ENCODE peak calls at places on chromosomes 7 and 10, in five cellular contexts. E, G, V, A and L are unnamed samples.

GRCh38 chr7:127477285-127478039 is 85.0 kb upstream of the ZNF800 start:
- DNase-seq in E (no peak), G (no peak), V (no peak), A (no peak), L (no peak)

GRCh38 chr10:120492366-120492765 is 35.3 kb downstream of the PLPP4 start:
- DNase-seq in E (no peak), G (no peak), V (no peak), A (no peak), L (no peak)

GRCh38 chr7:52547301-52547920 is 488.0 kb upstream of the POM121L12 start:
- DNase-seq in E (no peak), G (no peak), V (no peak), A (no peak), L (peak; percentile 74)

GRCh38 chr10:71970869-71971268 is 6.7 kb downstream of the CHST3 start:
- DNase-seq in E (no peak), G (no peak), V (no peak), A (no peak), L (no peak)

GRCh38 chr10:77637986-77638765 is 568 bp upstream of the KCNMA1 start:
- DNase-seq in E (peak; percentile 52), G (no peak), V (peak; percentile 65), A (no peak), L (peak; percentile 25)

GRCh38 chr10:71771821-71772617 is 1.3 kb downstream of the VSIR start:
- DNase-seq in E (peak; percentile 67), G (no peak), V (no peak), A (peak; percentile 79), L (peak; percentile 80)

GRCh38 chr10:15802375-15802949 is 57.8 kb downstream of the MINDY3 start:
- DNase-seq in E (no peak), G (no peak), V (no peak), A (no peak), L (no peak)

GRCh38 chr10:103766751-103767509 is 88.4 kb downstream of the SH3PXD2A start:
- DNase-seq in E (no peak), G (no peak), V (no peak), A (no peak), L (no peak)

GRCh38 chr7:52586704-52587103 is 448.7 kb upstream of the POM121L12 start:
- DNase-seq in E (no peak), G (no peak), V (peak; percentile 7), A (no peak), L (no peak)

GRCh38 chr10:5981529-5981928 is 4.2 kb upstream of the IL15RA start:
- DNase-seq in E (no peak), G (no peak), V (no peak), A (no peak), L (no peak)

GRCh38 chr7:13540429-13540828 is 449.0 kb downstream of the ETV1 start:
- DNase-seq in E (no peak), G (no peak), V (no peak), A (no peak), L (no peak)

GRCh38 chr10:93475871-93476270 is 6.3 kb downstream of the MYOF start:
- DNase-seq in E (no peak), G (no peak), V (no peak), A (peak; percentile 97), L (peak; percentile 63)

GRCh38 chr10:15504101-15504840 is 133.2 kb upstream of the FAM171A1 start:
- DNase-seq in E (no peak), G (no peak), V (no peak), A (no peak), L (no peak)

GRCh38 chr7:83588602-83589240 is 60.2 kb downstream of the SEMA3E start:
- DNase-seq in E (no peak), G (no peak), V (no peak), A (no peak), L (no peak)

GRCh38 chr10:104109908-104110662 is 11.9 kb upstream of the SFR1 start:
- DNase-seq in E (no peak), G (no peak), V (no peak), A (peak; percentile 90), L (peak; percentile 55)

GRCh38 chr7:103447073-103447960 is 1.3 kb upstream of the SLC26A5 start:
- DNase-seq in E (no peak), G (no peak), V (peak; percentile 76), A (peak; percentile 37), L (peak; percentile 45)

GRCh38 chr7:115056019-115056418 is 134.1 kb downstream of the MDFIC start:
- DNase-seq in E (no peak), G (no peak), V (no peak), A (no peak), L (peak; percentile 2)

GRCh38 chr7:112103246-112103645 is 103.0 kb downstream of the DOCK4 start:
- DNase-seq in E (no peak), G (no peak), V (no peak), A (no peak), L (peak; percentile 12)

GRCh38 chr7:112286294-112287086 is 80.0 kb downstream of the ZNF277 start:
- DNase-seq in E (no peak), G (no peak), V (no peak), A (no peak), L (no peak)

GRCh38 chr7:83936056-83936703 is 258.4 kb downstream of the SEMA3A start:
- DNase-seq in E (peak; percentile 14), G (no peak), V (peak; percentile 82), A (peak; percentile 69), L (peak; percentile 54)

GRCh38 chr7:68258569-68258968 is 1261.9 kb downstream of the TYW1 start:
- DNase-seq in E (no peak), G (no peak), V (no peak), A (no peak), L (no peak)

GRCh38 chr10:84543948-84544347 is 215.6 kb downstream of the CCSER2 start:
- DNase-seq in E (no peak), G (no peak), V (no peak), A (no peak), L (no peak)

GRCh38 chr7:149126662-149127321 is 668 bp upstream of the ZNF425 start:
- DNase-seq in E (peak; percentile 65), G (no peak), V (peak; percentile 35), A (no peak), L (peak; percentile 33)

GRCh38 chr7:2106920-2107319 is 125.8 kb downstream of the MAD1L1 start:
- DNase-seq in E (peak; percentile 52), G (no peak), V (no peak), A (no peak), L (no peak)

GRCh38 chr7:102814025-102814471 is 65.2 kb downstream of the FAM185A start:
- DNase-seq in E (no peak), G (no peak), V (no peak), A (no peak), L (no peak)

GRCh38 chr10:112226439-112227248 is 43.1 kb upstream of the GPAM start:
- DNase-seq in E (no peak), G (no peak), V (no peak), A (no peak), L (no peak)

GRCh38 chr10:6667679-6668270 is 87.7 kb upstream of the PRKCQ start:
- DNase-seq in E (no peak), G (no peak), V (peak; percentile 56), A (peak; percentile 27), L (peak; percentile 23)

GRCh38 chr10:11165591-11166543 is 148.2 kb downstream of the CELF2 start:
- DNase-seq in E (peak; percentile 62), G (no peak), V (peak; percentile 72), A (no peak), L (peak; percentile 64)

GRCh38 chr10:83089335-83089734 is 1050.0 kb upstream of the GHITM start:
- DNase-seq in E (no peak), G (no peak), V (no peak), A (no peak), L (no peak)

GRCh38 chr10:49458869-49459268 is 63.0 kb upstream of the DRGX start:
- DNase-seq in E (no peak), G (no peak), V (no peak), A (no peak), L (no peak)
- H3K27ac ChIP-seq in E (no peak overlapping the region), G (no peak overlapping the region), V (no peak overlapping the region), A (no peak overlapping the region), L (no peak overlapping the region)

DNA sequence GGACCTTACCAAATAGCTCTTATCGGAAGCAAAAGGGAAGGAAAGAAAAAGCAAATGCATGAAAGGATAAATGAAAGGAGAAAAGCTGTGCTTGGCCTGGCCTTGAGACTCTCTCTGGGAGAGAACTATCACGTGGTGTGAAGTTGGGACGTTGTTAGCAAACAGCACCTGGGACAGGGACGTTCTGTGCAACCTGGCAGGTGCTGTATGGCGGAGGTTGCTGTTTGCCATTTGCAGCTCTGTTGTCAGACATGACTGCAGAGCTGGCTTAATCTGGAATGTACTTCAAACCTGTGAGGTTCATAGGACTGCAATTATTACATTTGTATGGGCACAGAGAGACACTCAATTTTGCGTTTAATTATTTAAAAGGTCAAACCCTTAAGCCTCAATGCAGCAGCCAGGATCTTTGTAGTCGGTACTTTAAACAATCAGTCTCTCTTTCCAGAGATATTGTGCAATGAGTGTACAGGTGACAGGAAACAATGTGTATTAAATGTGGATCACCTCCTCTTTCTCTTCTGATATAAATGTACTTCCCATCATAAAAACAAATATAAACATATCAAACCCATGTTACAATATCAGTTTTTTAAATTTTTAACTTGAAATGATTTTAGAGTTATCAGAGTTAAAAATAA is 800.5 kb upstream of the KCND2 start:
- DNase-seq in E (no peak), G (no peak), V (peak; percentile 2), A (no peak), L (no peak)
- H3K27ac ChIP-seq in E (no peak overlapping the region), G (no peak overlapping the region), V (no peak overlapping the region), A (no peak overlapping the region), L (no peak overlapping the region)

DNA sequence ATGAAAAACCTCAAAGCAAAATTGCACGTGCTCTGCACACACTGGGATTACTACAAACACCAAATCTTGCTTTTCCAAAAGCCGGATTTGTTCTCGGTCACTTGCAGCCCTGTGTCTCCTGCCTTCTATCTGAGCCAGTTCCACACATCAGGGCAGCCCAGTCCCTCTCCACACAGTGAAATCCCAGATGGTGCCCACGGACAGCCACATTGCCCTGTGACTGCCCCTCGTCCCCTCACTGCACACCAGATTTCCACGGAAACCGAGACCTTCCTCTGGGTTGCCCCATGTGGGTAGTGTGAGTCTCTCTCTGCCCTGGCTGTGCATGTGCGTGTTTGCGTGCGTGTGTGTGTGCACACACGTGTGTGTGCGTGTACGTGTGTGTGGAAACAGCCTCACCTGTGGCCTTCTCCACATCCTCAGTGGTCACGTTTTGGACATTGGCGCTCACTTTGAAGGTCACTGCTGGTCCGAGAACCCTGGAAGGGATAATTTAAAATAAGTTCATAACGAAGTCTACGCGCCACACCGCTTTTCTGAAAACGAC is 506.7 kb downstream of the PTPRN2 start:
- DNase-seq in E (no peak), G (no peak), V (no peak), A (no peak), L (no peak)
- H3K27ac ChIP-seq in E (no peak overlapping the region), G (no peak overlapping the region), V (no peak overlapping the region), A (no peak overlapping the region), L (no peak overlapping the region)

DNA sequence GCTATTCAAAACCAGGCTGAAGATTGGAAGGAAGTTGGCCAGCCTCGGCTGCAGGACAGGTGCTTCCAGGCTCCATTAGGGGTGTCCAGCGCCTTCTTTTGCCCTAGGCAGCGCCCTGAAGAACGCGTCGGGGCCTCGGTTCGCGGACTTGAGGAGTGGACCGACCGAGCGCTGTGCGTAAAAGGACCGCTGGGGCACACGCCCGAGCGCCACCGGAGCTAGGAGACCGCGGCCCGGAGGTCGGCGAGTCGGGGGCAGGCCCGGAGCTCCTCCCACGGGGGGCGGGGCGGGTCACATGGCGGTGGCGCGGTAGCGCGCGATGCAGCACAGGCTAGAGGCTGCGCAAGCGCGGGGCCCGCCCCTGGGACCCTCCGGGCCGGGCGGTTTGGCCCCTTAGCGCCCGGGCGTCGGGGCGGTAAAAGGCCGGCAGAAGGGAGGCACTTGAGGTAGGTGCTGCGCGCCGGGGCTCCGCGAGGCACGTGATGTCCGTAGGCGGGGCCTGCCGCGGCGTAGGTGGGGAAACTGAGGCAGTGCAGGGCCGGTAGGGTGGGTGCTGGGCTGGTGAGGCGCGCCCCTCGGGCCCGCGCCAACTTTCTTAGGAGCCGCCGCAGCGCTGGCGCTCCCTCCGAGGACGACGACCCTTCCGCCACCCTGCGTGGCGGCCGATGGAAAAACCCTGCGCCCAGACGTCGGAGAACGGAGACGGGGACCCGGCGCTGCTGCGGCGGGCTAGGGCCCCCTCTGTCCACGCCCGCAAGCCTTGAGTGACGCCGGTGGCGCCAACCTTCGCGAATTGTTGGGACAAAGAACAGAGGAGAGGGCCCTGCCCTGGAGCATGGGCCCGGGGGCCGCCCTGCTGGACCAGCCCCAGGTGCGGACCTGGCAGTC is at the start of gene PRXL2A:
- DNase-seq in E (peak; percentile 82), G (no peak), V (peak; percentile 94), A (no peak), L (peak; percentile 79)
- H3K27ac ChIP-seq in E (peak within 1 kb of the TSS; percentile 83), G (peak within 1 kb of the TSS; percentile 79), V (peak within 1 kb of the TSS; percentile 65), A (peak within 1 kb of the TSS; percentile 63), L (peak within 1 kb of the TSS; percentile 77)